ENCODE peak calls at places on chromosomes 3 and 15, in five cellular contexts. L, G, F, K and R are unnamed samples.

GRCh38 chr3:179454887-179455286 is 3.6 kb upstream of the GNB4 start:
- DNase-seq in L (no peak), G (no peak), F (no peak), K (no peak), R (no peak)

GRCh38 chr3:189238071-189238470 is 66.3 kb downstream of the TPRG1 start:
- DNase-seq in L (no peak), G (no peak), F (no peak), K (no peak), R (no peak)

GRCh38 chr15:53978248-53978906 is at the start of gene UNC13C:
- DNase-seq in L (no peak), G (no peak), F (peak), K (no peak), R (no peak)

GRCh38 chr3:156304406-156304805 is 184.0 kb downstream of the KCNAB1 start:
- DNase-seq in L (no peak), G (no peak), F (no peak), K (no peak), R (no peak)

GRCh38 chr3:67551366-67552016 is 102.9 kb downstream of the SUCLG2 start:
- DNase-seq in L (no peak), G (no peak), F (no peak), K (no peak), R (no peak)

GRCh38 chr3:89179355-89179997 is 72.1 kb downstream of the EPHA3 start:
- DNase-seq in L (no peak), G (no peak), F (no peak), K (no peak), R (peak)

GRCh38 chr3:126910231-126910630 is 72.7 kb upstream of the PLXNA1 start:
- DNase-seq in L (no peak), G (no peak), F (no peak), K (no peak), R (no peak)

GRCh38 chr3:43919067-43919466 is 228.3 kb downstream of the ABHD5 start:
- DNase-seq in L (no peak), G (no peak), F (no peak), K (no peak), R (peak)

GRCh38 chr3:133815386-133815785 is 9.8 kb downstream of the SRPRB start:
- DNase-seq in L (no peak), G (no peak), F (no peak), K (no peak), R (no peak)

GRCh38 chr3:52835766-52836470 is 1.1 kb upstream of the MUSTN1 start:
- DNase-seq in L (no peak), G (no peak), F (no peak), K (no peak), R (no peak)

GRCh38 chr15:94576889-94577533 is 345.6 kb downstream of the MCTP2 start:
- DNase-seq in L (no peak), G (no peak), F (peak), K (peak), R (peak)

GRCh38 chr3:22296641-22297040 is 545.6 kb upstream of the ZNF385D start:
- DNase-seq in L (no peak), G (no peak), F (no peak), K (no peak), R (no peak)

GRCh38 chr3:117752984-117753717 is 1043.6 kb downstream of the TUSC7 start:
- DNase-seq in L (no peak), G (peak), F (no peak), K (no peak), R (no peak)

GRCh38 chr3:171379281-171379680 is 80.9 kb downstream of the TNIK start:
- DNase-seq in L (no peak), G (no peak), F (no peak), K (no peak), R (no peak)

GRCh38 chr15:25903024-25903581 is 40.0 kb upstream of the ATP10A start:
- DNase-seq in L (no peak), G (no peak), F (peak), K (no peak), R (no peak)

GRCh38 chr3:48656061-48656840 is 6.4 kb downstream of the CELSR3 start:
- DNase-seq in L (peak), G (no peak), F (peak), K (peak), R (peak)

GRCh38 chr3:8488436-8488835 is 13.2 kb upstream of the LMCD1 start:
- DNase-seq in L (no peak), G (no peak), F (no peak), K (no peak), R (no peak)

GRCh38 chr3:107753494-107753893 is 230.7 kb downstream of the BBX start:
- DNase-seq in L (no peak), G (no peak), F (peak), K (no peak), R (peak)

GRCh38 chr3:23856286-23856685 is 50.5 kb downstream of the UBE2E1 start:
- DNase-seq in L (no peak), G (no peak), F (no peak), K (no peak), R (no peak)

GRCh38 chr3:125141596-125142417 is 70.7 kb downstream of the SLC12A8 start:
- DNase-seq in L (no peak), G (no peak), F (peak), K (peak), R (no peak)

GRCh38 chr3:133896002-133896761 is 500 bp upstream of the RAB6B start:
- DNase-seq in L (no peak), G (no peak), F (peak), K (no peak), R (no peak)

GRCh38 chr3:102090646-102091045 is 241.3 kb downstream of the NFKBIZ start:
- DNase-seq in L (no peak), G (no peak), F (no peak), K (no peak), R (no peak)

GRCh38 chr3:49123687-49124086 is 3.1 kb upstream of the USP19 start:
- DNase-seq in L (no peak), G (no peak), F (no peak), K (no peak), R (no peak)

GRCh38 chr3:37029111-37029510 is 35.8 kb downstream of the MLH1 start:
- DNase-seq in L (no peak), G (no peak), F (no peak), K (no peak), R (no peak)

GRCh38 chr3:37028329-37028728 is 35.0 kb downstream of the MLH1 start:
- DNase-seq in L (no peak), G (no peak), F (no peak), K (no peak), R (no peak)

GRCh38 chr3:37024820-37025405 is 31.6 kb downstream of the MLH1 start:
- DNase-seq in L (no peak), G (no peak), F (no peak), K (no peak), R (no peak)

GRCh38 chr3:37025562-37026335 is 32.4 kb downstream of the MLH1 start:
- DNase-seq in L (no peak), G (no peak), F (no peak), K (no peak), R (no peak)

DNA sequence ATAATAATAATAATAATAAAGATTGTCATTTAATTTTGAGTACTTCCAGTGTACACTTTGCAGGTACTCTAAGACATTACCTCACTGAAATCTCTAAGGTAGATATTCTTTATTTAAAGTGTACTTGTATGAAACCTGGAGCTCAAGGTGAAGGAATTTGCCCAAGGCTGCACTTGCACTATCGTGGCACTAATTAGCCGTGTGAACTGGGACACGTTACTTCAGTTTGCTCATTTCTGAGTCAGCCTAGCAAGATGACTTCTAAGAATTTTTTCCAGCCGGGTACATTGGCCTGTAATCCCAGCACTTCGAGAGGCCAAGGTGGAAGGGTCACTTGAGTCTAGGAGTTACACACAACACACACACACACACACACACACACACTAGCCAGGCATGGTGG is 33.5 kb downstream of the MLH1 start:
- DNase-seq in L (no peak), G (no peak), F (no peak), K (no peak), R (no peak)
- H3K27ac ChIP-seq in L (peak), G (no peak), F (no peak), K (no peak), R (no peak)

GRCh38 chr15:89680282-89680873 is 1.2 kb upstream of the PLIN1 start:
- DNase-seq in L (no peak), G (no peak), F (no peak), K (no peak), R (no peak)
- H3K27ac ChIP-seq in L (peak), G (no peak), F (no peak), K (no peak), R (peak)

GRCh38 chr3:25480811-25481210 is 52.7 kb downstream of the RARB start:
- DNase-seq in L (no peak), G (no peak), F (no peak), K (no peak), R (no peak)

GRCh38 chr3:25478358-25478757 is 50.3 kb downstream of the RARB start:
- DNase-seq in L (no peak), G (no peak), F (no peak), K (no peak), R (no peak)

GRCh38 chr3:25479727-25480010 is 51.6 kb downstream of the RARB start:
- DNase-seq in L (no peak), G (no peak), F (no peak), K (no peak), R (no peak)

GRCh38 chr3:25481402-25481801 is 53.3 kb downstream of the RARB start:
- DNase-seq in L (no peak), G (no peak), F (no peak), K (no peak), R (no peak)

DNA sequence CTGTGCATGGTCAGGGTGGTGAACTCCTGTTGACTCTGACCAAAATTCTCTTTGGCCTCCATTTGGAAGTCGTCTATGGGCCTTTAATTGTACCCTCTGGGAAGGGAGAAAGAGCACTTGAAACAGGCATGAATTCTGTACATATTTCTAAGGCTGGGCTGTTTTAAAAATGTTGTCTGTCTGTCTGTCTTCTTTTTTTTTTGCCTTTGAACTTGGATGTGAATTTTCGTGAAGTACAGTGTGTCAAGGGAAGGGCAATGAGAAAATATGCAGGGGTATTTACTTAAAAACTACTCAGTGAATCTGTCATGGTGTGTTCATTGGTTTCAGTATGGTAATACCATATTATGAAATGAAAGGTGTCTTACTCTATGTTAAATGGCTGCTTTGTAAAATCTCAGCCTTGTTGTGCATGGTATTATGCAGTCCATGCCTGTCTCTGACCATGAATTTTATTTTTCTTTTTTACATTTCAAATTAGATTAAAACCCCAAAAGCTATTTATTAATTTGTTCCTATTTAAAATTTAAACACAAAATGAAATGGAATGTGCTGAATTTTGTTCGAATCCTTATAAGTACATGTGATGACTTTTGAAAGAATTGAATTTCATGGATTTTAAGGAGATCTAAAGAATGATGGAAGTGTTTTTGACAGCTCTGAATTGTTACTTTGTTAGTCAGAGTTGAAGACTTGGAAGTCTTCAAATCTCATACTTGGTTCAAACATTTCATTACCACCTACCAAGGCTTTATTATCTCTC is 51.1 kb downstream of the RARB start:
- DNase-seq in L (no peak), G (no peak), F (no peak), K (no peak), R (no peak)
- H3K27ac ChIP-seq in L (peak), G (no peak), F (no peak), K (no peak), R (no peak)

GRCh38 chr15:96321422-96322391 is 8.8 kb upstream of the NR2F2 start:
- DNase-seq in L (no peak), G (no peak), F (peak), K (no peak), R (no peak)
- H3K27ac ChIP-seq in L (peak), G (peak), F (peak), K (no peak), R (no peak)

GRCh38 chr3:20066848-20067617 is 26.8 kb downstream of the KAT2B start:
- DNase-seq in L (no peak), G (no peak), F (no peak), K (no peak), R (no peak)
- H3K27ac ChIP-seq in L (no peak), G (no peak), F (peak), K (no peak), R (peak)

GRCh38 chr3:176769547-176770190 is 427.6 kb downstream of the TBL1XR1 start:
- DNase-seq in L (no peak), G (no peak), F (no peak), K (no peak), R (no peak)
- H3K27ac ChIP-seq in L (no peak), G (no peak), F (no peak), K (no peak), R (no peak)

DNA sequence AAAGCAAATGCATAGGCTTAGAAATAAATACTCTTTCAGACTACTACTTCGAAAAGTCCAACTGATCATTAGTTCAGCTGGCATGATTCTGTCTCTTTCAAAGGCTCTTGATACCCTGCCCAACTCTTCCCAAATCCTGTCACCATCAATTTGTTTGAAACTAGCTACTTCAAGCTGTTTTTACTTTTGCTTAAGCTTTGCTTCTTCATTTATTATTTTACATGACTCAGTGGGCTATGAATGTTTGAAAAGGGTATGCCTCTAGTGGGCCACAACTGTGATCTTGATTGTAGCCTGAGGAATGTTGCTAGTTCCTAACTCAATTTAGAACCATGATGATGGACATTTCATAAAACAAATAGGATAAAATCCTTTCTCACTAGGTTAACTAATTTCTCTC is 340.8 kb downstream of the NAALADL2 start:
- DNase-seq in L (no peak), G (no peak), F (no peak), K (no peak), R (no peak)
- H3K27ac ChIP-seq in L (no peak), G (no peak), F (no peak), K (no peak), R (no peak)